ENCODE peak calls at places on chromosomes 1 and 21, in six cellular contexts. S, B, M, G, C and O are unnamed samples.

GRCh38 chr1:27862671-27863551 is 9.4 kb upstream of the THEMIS2 start:
- DNase-seq in S (peak), B (peak), M (peak), G (no peak), C (peak), O (peak)

GRCh38 chr1:55040083-55040952 is 970 bp downstream of the PCSK9 start:
- DNase-seq in S (peak), B (no peak), M (no peak), G (no peak), C (no peak), O (no peak)

GRCh38 chr1:226132731-226133503 is 53.6 kb downstream of the ACBD3 start:
- DNase-seq in S (no peak), B (no peak), M (no peak), G (no peak), C (no peak), O (no peak)

GRCh38 chr1:39195166-39196111 is 9.1 kb upstream of the MACF1 start:
- DNase-seq in S (no peak), B (peak), M (no peak), G (no peak), C (no peak), O (no peak)

GRCh38 chr1:23178931-23179330 is 10.3 kb upstream of the LUZP1 start:
- DNase-seq in S (no peak), B (no peak), M (peak), G (no peak), C (no peak), O (no peak)

GRCh38 chr1:11646317-11646716 is 7.9 kb downstream of the FBXO2 start:
- DNase-seq in S (no peak), B (no peak), M (no peak), G (no peak), C (no peak), O (no peak)

GRCh38 chr1:232226197-232226681 is 403.7 kb downstream of the SIPA1L2 start:
- DNase-seq in S (no peak), B (peak), M (peak), G (no peak), C (no peak), O (no peak)

GRCh38 chr1:210376836-210377377 is 48.2 kb downstream of the HHAT start:
- DNase-seq in S (no peak), B (peak), M (no peak), G (no peak), C (no peak), O (no peak)

GRCh38 chr1:41713557-41714327 is 205.0 kb downstream of the HIVEP3 start:
- DNase-seq in S (no peak), B (peak), M (peak), G (no peak), C (no peak), O (no peak)

GRCh38 chr1:150970818-150971582 is 3.6 kb downstream of the CERS2 start:
- DNase-seq in S (peak), B (no peak), M (no peak), G (no peak), C (peak), O (peak)

GRCh38 chr1:226644541-226645176 is 94.4 kb downstream of the ITPKB start:
- DNase-seq in S (no peak), B (no peak), M (no peak), G (no peak), C (peak), O (no peak)

GRCh38 chr21:44428281-44428942 is 26.9 kb upstream of the LRRC3 start:
- DNase-seq in S (no peak), B (no peak), M (no peak), G (peak), C (peak), O (no peak)

GRCh38 chr21:37266515-37267221 is 466 bp downstream of the VPS26C start:
- DNase-seq in S (no peak), B (no peak), M (peak), G (peak), C (peak), O (peak)

GRCh38 chr1:37553927-37554808 is at the start of gene SNIP1:
- DNase-seq in S (peak), B (peak), M (peak), G (peak), C (peak), O (peak)

GRCh38 chr1:6245869-6246496 is 2.0 kb downstream of the HES3 start:
- DNase-seq in S (no peak), B (no peak), M (no peak), G (peak), C (no peak), O (no peak)

GRCh38 chr1:222097646-222098045 is 355.8 kb upstream of the DUSP10 start:
- DNase-seq in S (no peak), B (no peak), M (no peak), G (no peak), C (no peak), O (no peak)

GRCh38 chr21:34938079-34938764 is 110.9 kb downstream of the RUNX1 start:
- DNase-seq in S (no peak), B (no peak), M (no peak), G (no peak), C (no peak), O (no peak)

GRCh38 chr1:48061162-48062136 is 64.3 kb upstream of the TRABD2B start:
- DNase-seq in S (no peak), B (no peak), M (peak), G (no peak), C (no peak), O (peak)

GRCh38 chr1:30903343-30904034 is 5.1 kb downstream of the SDC3 start:
- DNase-seq in S (peak), B (no peak), M (no peak), G (peak), C (no peak), O (no peak)

GRCh38 chr21:37869661-37870060 is 46.6 kb downstream of the KCNJ6 start:
- DNase-seq in S (no peak), B (no peak), M (no peak), G (no peak), C (no peak), O (no peak)

GRCh38 chr1:13228343-13228781 is 2.4 kb upstream of the PRAMEF18 start:
- DNase-seq in S (no peak), B (no peak), M (no peak), G (no peak), C (peak), O (no peak)

GRCh38 chr1:50527249-50527986 is 104.2 kb upstream of the DMRTA2 start:
- DNase-seq in S (no peak), B (no peak), M (no peak), G (no peak), C (no peak), O (no peak)

GRCh38 chr1:186536272-186536905 is 75.5 kb upstream of the PDC start:
- DNase-seq in S (no peak), B (no peak), M (no peak), G (no peak), C (no peak), O (no peak)

GRCh38 chr1:25647863-25648262 is 31.3 kb downstream of the MAN1C1 start:
- DNase-seq in S (no peak), B (no peak), M (no peak), G (no peak), C (peak), O (no peak)

GRCh38 chr21:40765771-40766170 is 81.2 kb downstream of the DSCAM start:
- DNase-seq in S (no peak), B (no peak), M (no peak), G (no peak), C (no peak), O (no peak)

GRCh38 chr1:119115301-119115700 is 25.2 kb downstream of the WARS2 start:
- DNase-seq in S (no peak), B (no peak), M (no peak), G (no peak), C (no peak), O (no peak)

GRCh38 chr1:243343970-243344749 is 88.3 kb downstream of the SDCCAG8 start:
- DNase-seq in S (no peak), B (no peak), M (peak), G (no peak), C (no peak), O (no peak)

GRCh38 chr1:232571523-232571922 is 58.4 kb downstream of the SIPA1L2 start:
- DNase-seq in S (no peak), B (no peak), M (no peak), G (no peak), C (no peak), O (no peak)

GRCh38 chr1:100699744-100700143 is 19.8 kb upstream of the VCAM1 start:
- DNase-seq in S (no peak), B (no peak), M (peak), G (no peak), C (no peak), O (no peak)